ENCODE peak calls at places on chromosomes 13 and 19, in five cellular contexts. N is activated naive CD4-positive, alpha-beta T cell; F is effector CD4-positive, alpha-beta T cell; A is RPMI8226; R is stimulated activated CD8-positive, alpha-beta memory T cell treated with anti-CD3 and anti-CD28 coated beads, Interleukin-7, amount 100 ng/mL, for 48 hours. Q is an unnamed sample.
A peak's percentile ranks its signal among the peaks of the same experiment; 100 is the strongest.

GRCh38 chr13:113273856-113274590 is 23.0 kb upstream of the LAMP1 start:
- DNase-seq in N (no peak), F (no peak), A (no peak), R (no peak), Q (no peak)

GRCh38 chr19:46574533-46574932 is 26.6 kb upstream of the CALM3 start:
- DNase-seq in N (no peak), F (peak; percentile 6), A (no peak), R (peak; percentile 7), Q (no peak)

GRCh38 chr13:102039264-102039663 is 362.6 kb downstream of the FGF14 start:
- DNase-seq in N (no peak), F (no peak), A (no peak), R (no peak), Q (no peak)

GRCh38 chr13:34587586-34587985 is 354.5 kb upstream of the NBEA start:
- DNase-seq in N (no peak), F (no peak), A (peak; percentile 45), R (no peak), Q (no peak)

GRCh38 chr19:4957981-4958380 is 10.9 kb upstream of the KDM4B start:
- DNase-seq in N (no peak), F (no peak), A (no peak), R (no peak), Q (no peak)

GRCh38 chr19:55902080-55902751 is 29.9 kb downstream of the NLRP13 start:
- DNase-seq in N (no peak), F (no peak), A (no peak), R (no peak), Q (no peak)

GRCh38 chr13:94345374-94346195 is 133.9 kb downstream of the DCT start:
- DNase-seq in N (no peak), F (no peak), A (no peak), R (no peak), Q (no peak)

GRCh38 chr19:14475251-14476073 is at the start of gene PTGER1:
- DNase-seq in N (no peak), F (no peak), A (peak; percentile 41), R (peak; percentile 37), Q (no peak)

GRCh38 chr13:101283782-101284181 is 132.5 kb downstream of the NALCN start:
- DNase-seq in N (no peak), F (no peak), A (no peak), R (no peak), Q (no peak)

GRCh38 chr13:99434258-99434788 is 66.9 kb upstream of the TM9SF2 start:
- DNase-seq in N (no peak), F (peak; percentile 83), A (no peak), R (peak; percentile 62), Q (no peak)

GRCh38 chr13:100547805-100548204 is 40.8 kb downstream of the GGACT start:
- DNase-seq in N (no peak), F (no peak), A (no peak), R (no peak), Q (no peak)

GRCh38 chr19:11230621-11231386 is 8.6 kb upstream of the ANGPTL8 start:
- DNase-seq in N (no peak), F (no peak), A (no peak), R (no peak), Q (no peak)

GRCh38 chr19:51627491-51628138 is 2.6 kb downstream of the SIGLEC5 start:
- DNase-seq in N (no peak), F (no peak), A (no peak), R (no peak), Q (no peak)

GRCh38 chr19:24073807-24074206 is 13.2 kb upstream of the ZNF254 start:
- DNase-seq in N (no peak), F (no peak), A (no peak), R (no peak), Q (no peak)

GRCh38 chr13:33110386-33110712 is 94.1 kb downstream of the KL start:
- DNase-seq in N (no peak), F (no peak), A (no peak), R (no peak), Q (no peak)

GRCh38 chr13:59342396-59342795 is 821.3 kb downstream of the DIAPH3 start:
- DNase-seq in N (no peak), F (no peak), A (no peak), R (no peak), Q (no peak)

GRCh38 chr13:110506859-110507566 is 54.5 kb downstream of the RAB20 start:
- DNase-seq in N (no peak), F (no peak), A (peak; percentile 37), R (no peak), Q (peak; percentile 78)

GRCh38 chr13:40329682-40330485 is 336.6 kb downstream of the FOXO1 start:
- DNase-seq in N (no peak), F (no peak), A (no peak), R (no peak), Q (no peak)